ENCODE peak calls at places on chromosome 2, in seven cellular contexts. N is lower lobe of right lung, Y is bronchial epithelial cell, D is WTC11, M is OCI-LY7, U is heart left ventricle, T is sigmoid colon. W is an unnamed sample.
A peak's percentile ranks its signal among the peaks of the same experiment; 100 is the strongest.

GRCh38 chr2:85511008-85511895 is 27.7 kb upstream of the MAT2A start:
- DNase-seq in N (no peak), Y (no peak), D (no peak), M (no peak), U (no peak), T (no peak), W (no peak)

GRCh38 chr2:227861011-227861410 is 10.4 kb upstream of the DAW1 start:
- DNase-seq in N (no peak), Y (no peak), D (no peak), M (no peak), U (no peak), T (no peak), W (no peak)

GRCh38 chr2:238339814-238340213 is 19.5 kb downstream of the TRAF3IP1 start:
- DNase-seq in N (no peak), Y (no peak), D (no peak), M (no peak), U (no peak), T (no peak), W (no peak)

GRCh38 chr2:174493549-174494331 is 6.9 kb upstream of the GPR155 start:
- DNase-seq in N (no peak), Y (no peak), D (no peak), M (no peak), U (no peak), T (no peak), W (peak; percentile 40)

GRCh38 chr2:25473758-25474335 is 132.1 kb upstream of the DNMT3A start:
- DNase-seq in N (peak; percentile 49), Y (no peak), D (no peak), M (no peak), U (peak; percentile 50), T (no peak), W (no peak)

GRCh38 chr2:1806254-1806653 is 61.9 kb upstream of the PXDN start:
- DNase-seq in N (no peak), Y (no peak), D (no peak), M (no peak), U (no peak), T (peak; percentile 46), W (no peak)

GRCh38 chr2:202098336-202098735 is 25.3 kb downstream of the KIAA2012 start:
- DNase-seq in N (no peak), Y (no peak), D (no peak), M (no peak), U (no peak), T (no peak), W (no peak)

GRCh38 chr2:160551259-160551658 is 57.7 kb upstream of the RBMS1 start:
- DNase-seq in N (no peak), Y (no peak), D (no peak), M (no peak), U (no peak), T (no peak), W (no peak)

GRCh38 chr2:200781626-200782025 is 30.1 kb upstream of the BZW1 start:
- DNase-seq in N (no peak), Y (peak; percentile 80), D (no peak), M (no peak), U (no peak), T (no peak), W (no peak)

GRCh38 chr2:23633966-23634365 is 249.0 kb downstream of the KLHL29 start:
- DNase-seq in N (no peak), Y (no peak), D (no peak), M (no peak), U (peak; percentile 12), T (no peak), W (no peak)

GRCh38 chr2:23635666-23636340 is 250.8 kb downstream of the KLHL29 start:
- DNase-seq in N (no peak), Y (no peak), D (no peak), M (no peak), U (peak; percentile 1), T (no peak), W (no peak)

GRCh38 chr2:23639406-23639982 is 254.5 kb downstream of the KLHL29 start:
- DNase-seq in N (no peak), Y (no peak), D (no peak), M (no peak), U (no peak), T (no peak), W (no peak)

GRCh38 chr2:23637011-23637778 is 252.2 kb downstream of the KLHL29 start:
- DNase-seq in N (no peak), Y (no peak), D (no peak), M (no peak), U (peak; percentile 40), T (no peak), W (no peak)

GRCh38 chr2:23636412-23636811 is 251.4 kb downstream of the KLHL29 start:
- DNase-seq in N (no peak), Y (no peak), D (peak; percentile 45), M (no peak), U (peak; percentile 57), T (no peak), W (no peak)
- TF ChIP-seq CTCF in N (no peak), Y (peak; percentile 36), D (no peak), M (peak; percentile 28), U (no peak), T (peak; percentile 24), W (peak; percentile 15)

DNA sequence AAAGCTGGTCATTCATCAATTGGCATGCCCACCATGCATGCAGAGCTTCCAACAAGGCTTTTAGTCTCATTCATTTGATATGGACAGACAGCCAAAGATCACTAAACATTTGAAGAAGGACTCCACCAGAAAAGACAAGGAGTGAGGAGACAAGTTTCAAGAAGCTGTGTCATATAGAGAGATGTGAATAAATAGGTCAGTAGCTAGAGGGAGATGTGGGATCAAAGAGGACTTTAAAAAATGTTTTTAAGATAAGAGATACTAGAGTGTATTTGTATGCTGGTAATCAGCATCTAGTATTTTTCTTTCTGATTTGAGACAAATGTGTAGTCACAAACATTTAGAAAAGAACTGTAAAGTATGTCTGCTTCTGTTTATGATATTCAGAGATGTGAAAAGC is 48.5 kb downstream of the ANTXR1 start:
- DNase-seq in N (no peak), Y (peak; percentile 7), D (no peak), M (no peak), U (no peak), T (no peak), W (no peak)
- TF ChIP-seq CTCF in N (no peak), Y (no peak), D (no peak), M (no peak), U (no peak), T (no peak), W (no peak)

GRCh38 chr2:139790807-139791206 is 1010.6 kb upstream of the NXPH2 start:
- DNase-seq in N (no peak), Y (peak; percentile 50), D (no peak), M (peak; percentile 14), U (no peak), T (no peak), W (no peak)
- TF ChIP-seq CTCF in N (no peak), Y (peak; percentile 2), D (no peak), M (peak; percentile 70), U (no peak), T (no peak), W (no peak)

GRCh38 chr2:54999182-54999581 is 51.1 kb downstream of the RTN4 start:
- DNase-seq in N (no peak), Y (peak; percentile 44), D (no peak), M (peak; percentile 14), U (no peak), T (no peak), W (peak; percentile 25)

GRCh38 chr2:55000335-55000734 is 49.9 kb downstream of the RTN4 start:
- DNase-seq in N (no peak), Y (no peak), D (no peak), M (no peak), U (no peak), T (no peak), W (no peak)

GRCh38 chr2:54995553-54995952 is 54.7 kb downstream of the RTN4 start:
- DNase-seq in N (no peak), Y (no peak), D (no peak), M (no peak), U (no peak), T (no peak), W (no peak)

GRCh38 chr2:54997826-54998225 is 52.4 kb downstream of the RTN4 start:
- DNase-seq in N (no peak), Y (no peak), D (no peak), M (no peak), U (no peak), T (no peak), W (no peak)
- TF ChIP-seq CTCF in N (no peak), Y (no peak), D (peak; percentile 43), M (peak; percentile 20), U (no peak), T (no peak), W (no peak)

W was measured in GM06990.